ENCODE peak calls at places on chromosome 20, in eight cellular contexts. X is tibial artery, B is kidney, R is right lobe of liver, P is A549, E is heart right ventricle, C is cardiac muscle cell, F is H9. S is an unnamed sample.

GRCh38 chr20:49993301-49993751 is 10.5 kb downstream of the SNAI1 start:
- DNase-seq in X (peak; percentile 55), B (no peak), R (no peak), P (no peak), E (no peak), C (no peak), F (no peak), S (no peak)

GRCh38 chr20:35837577-35838195 is 65.9 kb downstream of the PHF20 start:
- DNase-seq in X (no peak), B (no peak), R (no peak), P (no peak), E (no peak), C (no peak), F (no peak), S (no peak)

GRCh38 chr20:4666001-4666470 is 55.7 kb upstream of the PRND start:
- DNase-seq in X (no peak), B (no peak), R (no peak), P (no peak), E (no peak), C (no peak), F (no peak), S (peak; percentile 65)

GRCh38 chr20:62405981-62406513 is 1.0 kb downstream of the CABLES2 start:
- DNase-seq in X (no peak), B (no peak), R (no peak), P (no peak), E (no peak), C (no peak), F (no peak), S (no peak)

GRCh38 chr20:34390769-34391447 is 27.8 kb downstream of the ITCH start:
- DNase-seq in X (peak; percentile 32), B (peak; percentile 83), R (peak; percentile 66), P (peak; percentile 96), E (peak; percentile 9), C (no peak), F (no peak), S (no peak)

GRCh38 chr20:32067234-32067821 is 15.3 kb downstream of the HCK start:
- DNase-seq in X (no peak), B (no peak), R (no peak), P (peak; percentile 21), E (no peak), C (no peak), F (no peak), S (no peak)

GRCh38 chr20:64109390-64109747 is 2.0 kb upstream of the NPBWR2 start:
- DNase-seq in X (no peak), B (no peak), R (peak; percentile 47), P (no peak), E (no peak), C (no peak), F (no peak), S (no peak)

GRCh38 chr20:3788685-3789155 is 2.2 kb upstream of the CENPB start:
- DNase-seq in X (no peak), B (peak; percentile 16), R (no peak), P (peak; percentile 63), E (no peak), C (no peak), F (no peak), S (no peak)

GRCh38 chr20:11101243-11101642 is 427.4 kb upstream of the JAG1 start:
- DNase-seq in X (no peak), B (no peak), R (no peak), P (no peak), E (no peak), C (no peak), F (no peak), S (no peak)

GRCh38 chr20:1225729-1226313 is at the start of gene RAD21L1:
- DNase-seq in X (peak; percentile 51), B (peak; percentile 94), R (peak; percentile 90), P (peak; percentile 87), E (peak; percentile 58), C (peak; percentile 88), F (peak; percentile 95), S (peak; percentile 63)

GRCh38 chr20:32332614-32333013 is 25.5 kb upstream of the ASXL1 start:
- DNase-seq in X (no peak), B (peak; percentile 87), R (peak; percentile 69), P (no peak), E (no peak), C (no peak), F (no peak), S (no peak)

GRCh38 chr20:64113796-64114355 is 6.5 kb upstream of the NPBWR2 start:
- DNase-seq in X (no peak), B (peak; percentile 46), R (peak; percentile 20), P (no peak), E (no peak), C (no peak), F (no peak), S (peak; percentile 31)

GRCh38 chr20:40993794-40994540 is 34.7 kb upstream of the TOP1 start:
- DNase-seq in X (no peak), B (no peak), R (no peak), P (no peak), E (no peak), C (no peak), F (no peak), S (no peak)

GRCh38 chr20:20820104-20820503 is 107.7 kb upstream of the RALGAPA2 start:
- DNase-seq in X (no peak), B (no peak), R (no peak), P (peak; percentile 36), E (no peak), C (peak; percentile 19), F (peak; percentile 73), S (no peak)

GRCh38 chr20:44153636-44154043 is 33.3 kb downstream of the JPH2 start:
- DNase-seq in X (no peak), B (no peak), R (no peak), P (no peak), E (no peak), C (no peak), F (no peak), S (no peak)

GRCh38 chr20:44159125-44159524 is 27.9 kb downstream of the JPH2 start:
- DNase-seq in X (no peak), B (no peak), R (no peak), P (no peak), E (no peak), C (no peak), F (no peak), S (no peak)

GRCh38 chr20:44151621-44152416 is 35.2 kb downstream of the JPH2 start:
- DNase-seq in X (no peak), B (no peak), R (no peak), P (no peak), E (peak; percentile 72), C (no peak), F (no peak), S (no peak)

GRCh38 chr20:44157061-44157460 is 29.9 kb downstream of the JPH2 start:
- DNase-seq in X (no peak), B (no peak), R (no peak), P (no peak), E (no peak), C (no peak), F (no peak), S (no peak)

DNA sequence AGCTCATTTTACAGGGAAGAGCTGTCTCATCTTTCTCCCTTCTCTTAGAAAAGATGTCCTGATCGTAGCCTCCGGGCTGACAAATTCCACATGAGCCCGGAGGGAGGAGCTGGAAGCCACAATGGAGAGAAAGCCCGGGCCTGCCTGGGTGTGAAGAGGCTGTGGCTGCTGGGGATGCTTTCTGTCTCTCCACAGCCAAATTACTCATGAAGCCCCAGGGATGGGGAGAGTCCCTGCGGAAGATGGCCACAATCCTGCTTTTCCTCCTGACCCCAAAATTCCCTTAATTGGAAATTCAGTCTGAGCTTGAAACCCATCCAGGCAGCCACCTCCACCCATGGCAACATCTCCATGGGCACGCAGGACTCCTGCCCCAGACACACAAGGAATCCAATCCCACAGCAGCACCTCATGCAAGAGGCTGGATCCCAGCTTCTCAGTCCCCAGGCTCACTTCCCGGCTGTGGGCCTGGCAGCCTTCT is 32.4 kb downstream of the JPH2 start:
- DNase-seq in X (no peak), B (no peak), R (no peak), P (no peak), E (no peak), C (no peak), F (no peak), S (no peak)
- TF ChIP-seq CTCF in X (no peak), B (no peak), R (no peak), P (no peak), E (no peak), C (no peak), F (no peak), S (no peak)

DNA sequence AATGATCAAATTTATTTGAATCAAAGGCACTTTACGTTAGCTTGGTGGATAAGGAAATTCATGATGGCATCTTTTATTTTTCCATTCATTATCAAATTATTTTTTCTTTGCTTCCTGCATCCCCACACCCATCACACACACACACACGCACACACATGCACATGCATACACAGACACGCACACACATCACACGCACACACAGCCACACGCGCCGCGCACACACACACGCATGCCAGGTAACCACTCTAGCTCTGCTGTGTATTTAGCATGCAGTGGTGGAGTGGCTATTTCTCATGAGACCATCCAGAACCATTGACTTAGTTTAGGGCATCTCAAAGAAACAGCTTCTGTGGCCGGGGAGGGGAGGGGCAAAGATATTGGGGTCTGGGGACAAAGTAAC is 47.0 kb downstream of the GNAS start:
- DNase-seq in X (no peak), B (no peak), R (no peak), P (no peak), E (no peak), C (no peak), F (no peak), S (no peak)
- H3K4me1 ChIP-seq in X (peaks cover 85% of the 10 kb centered on the region), B (peaks cover 18% of the 10 kb centered on the region), R (no peaks in the 10 kb centered on the region), P (peaks cover 23% of the 10 kb centered on the region), E (peaks cover 85% of the 10 kb centered on the region), C (peaks cover 78% of the 10 kb centered on the region), F (peaks cover 15% of the 10 kb centered on the region), S (peaks cover 39% of the 10 kb centered on the region)

DNA sequence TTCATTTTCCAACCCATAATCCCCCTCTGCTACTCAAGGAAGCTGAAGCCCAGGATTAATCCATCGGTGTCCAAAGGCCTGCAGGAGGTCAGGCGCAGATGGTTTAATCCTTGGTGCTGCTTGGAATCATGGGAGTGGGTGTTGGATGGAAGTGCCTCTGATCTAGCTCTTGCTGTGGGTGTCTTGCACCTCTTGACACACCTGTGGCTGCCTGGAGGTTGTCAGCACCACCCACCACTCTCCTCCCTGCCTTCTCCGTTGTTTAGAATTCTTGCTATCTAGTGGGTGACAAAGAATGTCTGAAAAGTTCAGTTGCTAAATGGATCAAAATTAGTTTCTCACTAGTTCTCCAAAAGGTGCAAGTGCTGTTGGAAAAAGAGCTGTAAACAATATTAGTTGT is 1074.4 kb upstream of the FLRT3 start:
- DNase-seq in X (no peak), B (no peak), R (no peak), P (no peak), E (no peak), C (no peak), F (no peak), S (no peak)
- H3K9me3 ChIP-seq in X (no peaks in the 10 kb centered on the region), B (no peaks in the 10 kb centered on the region), R (no peaks in the 10 kb centered on the region), P (no peaks in the 10 kb centered on the region), E (no peaks in the 10 kb centered on the region), C (no peaks in the 10 kb centered on the region), F (no peaks in the 10 kb centered on the region), S (no peaks in the 10 kb centered on the region)

DNA sequence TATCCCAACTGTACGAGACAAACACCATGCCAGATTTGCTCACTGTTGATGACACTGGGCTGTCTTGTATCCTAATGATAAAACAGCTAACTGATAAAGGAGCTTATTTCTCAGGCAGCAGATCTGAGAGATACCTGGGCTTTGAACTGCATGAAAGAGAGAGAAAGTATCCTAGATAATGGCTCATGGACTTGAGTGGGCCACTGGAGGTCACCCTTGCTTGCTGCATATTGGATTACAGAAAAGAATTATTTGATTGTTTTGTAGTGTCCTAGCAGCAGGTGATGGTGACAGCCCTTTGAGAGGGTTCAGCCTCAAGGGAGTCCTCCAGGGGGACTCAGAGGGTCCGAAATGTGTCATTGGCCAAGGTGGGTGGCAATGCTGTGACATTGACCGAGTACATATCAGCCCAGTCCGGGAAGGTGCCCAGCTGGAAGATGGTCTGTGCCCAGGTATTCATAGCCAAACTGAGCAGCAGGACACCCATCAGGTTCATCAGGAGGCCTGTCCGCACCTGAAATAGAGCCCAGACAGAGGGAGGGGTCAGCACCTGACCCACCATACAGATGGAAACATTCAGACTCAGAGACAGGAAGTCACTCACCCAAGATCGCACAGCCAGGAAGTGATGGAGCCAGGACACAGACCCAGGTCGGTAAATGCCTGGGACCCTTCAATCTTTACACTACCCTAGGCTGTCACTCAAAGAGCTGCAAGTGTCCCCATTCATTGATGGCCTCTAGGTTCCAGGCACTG is 9.4 kb upstream of the OCSTAMP start:
- DNase-seq in X (no peak), B (no peak), R (no peak), P (no peak), E (no peak), C (no peak), F (no peak), S (no peak)
- TF ChIP-seq CTCF in X (no peak), B (no peak), R (peak; percentile 31), P (no peak), E (no peak), C (no peak), F (peak; percentile 33), S (no peak)